ENCODE peak calls at places on chromosomes 12 and 14, in four cellular contexts. E, P, Z and X are unnamed samples.

GRCh38 chr14:104146651-104147345 is 8.4 kb downstream of the KIF26A start:
- DNase-seq in E (peak; percentile 14), P (peak; percentile 7), Z (no peak), X (no peak)

GRCh38 chr12:120620624-120621023 is 19.8 kb upstream of the CABP1 start:
- DNase-seq in E (no peak), P (no peak), Z (no peak), X (peak; percentile 85)

GRCh38 chr14:99968156-99968920 is 96.9 kb upstream of the EVL start:
- DNase-seq in E (no peak), P (no peak), Z (no peak), X (peak; percentile 62)

GRCh38 chr12:115895247-115895646 is 382.2 kb downstream of the MED13L start:
- DNase-seq in E (no peak), P (no peak), Z (no peak), X (no peak)

GRCh38 chr14:88554458-88555286 is at the start of gene PTPN21:
- DNase-seq in E (peak; percentile 85), P (peak; percentile 83), Z (peak; percentile 83), X (peak; percentile 84)

GRCh38 chr12:87116778-87117177 is 860.6 kb upstream of the MGAT4C start:
- DNase-seq in E (no peak), P (no peak), Z (no peak), X (no peak)

GRCh38 chr14:20748439-20748838 is 2.8 kb downstream of the EDDM3A start:
- DNase-seq in E (no peak), P (no peak), Z (no peak), X (no peak)

GRCh38 chr12:42086021-42086420 is 58.7 kb downstream of the GXYLT1 start:
- DNase-seq in E (no peak), P (no peak), Z (no peak), X (no peak)

GRCh38 chr12:76312314-76312713 is 35.9 kb downstream of the BBS10 start:
- DNase-seq in E (no peak), P (no peak), Z (no peak), X (no peak)

GRCh38 chr12:132064641-132065040 is 79.5 kb downstream of the DDX51 start:
- DNase-seq in E (no peak), P (no peak), Z (no peak), X (no peak)

GRCh38 chr14:60245316-60246177 is 3.5 kb upstream of the PPM1A start:
- DNase-seq in E (no peak), P (no peak), Z (no peak), X (no peak)

GRCh38 chr12:60522684-60523083 is 926.9 kb downstream of the SLC16A7 start:
- DNase-seq in E (no peak), P (no peak), Z (no peak), X (no peak)

GRCh38 chr12:57208946-57209282 is 7.7 kb upstream of the NXPH4 start:
- DNase-seq in E (peak; percentile 85), P (no peak), Z (no peak), X (no peak)

GRCh38 chr12:109888179-109889020 is 8.1 kb upstream of the GLTP start:
- DNase-seq in E (no peak), P (no peak), Z (no peak), X (peak; percentile 87)

GRCh38 chr12:65858831-65859230 is 34.5 kb downstream of the HMGA2 start:
- DNase-seq in E (no peak), P (no peak), Z (no peak), X (no peak)

GRCh38 chr12:46682148-46682547 is 143.6 kb downstream of the SLC38A4 start:
- DNase-seq in E (no peak), P (no peak), Z (no peak), X (no peak)

GRCh38 chr14:104078031-104078455 is 7.5 kb upstream of the ASPG start:
- DNase-seq in E (peak; percentile 88), P (peak; percentile 82), Z (peak; percentile 91), X (peak; percentile 92)

GRCh38 chr14:31070431-31070830 is 44.3 kb upstream of the STRN3 start:
- DNase-seq in E (no peak), P (no peak), Z (no peak), X (peak; percentile 88)

GRCh38 chr14:73491256-73491976 is 683 bp downstream of the RIOX1 start:
- DNase-seq in E (peak; percentile 64), P (peak; percentile 64), Z (peak; percentile 62), X (peak; percentile 83)

GRCh38 chr12:112901271-112901670 is 5.5 kb upstream of the OAS1 start:
- DNase-seq in E (no peak), P (no peak), Z (no peak), X (no peak)

GRCh38 chr12:82554529-82554928 is 132.2 kb upstream of the TMTC2 start:
- DNase-seq in E (no peak), P (no peak), Z (no peak), X (peak; percentile 77)

GRCh38 chr14:90905531-90905930 is 89.3 kb upstream of the TTC7B start:
- DNase-seq in E (no peak), P (no peak), Z (no peak), X (no peak)

GRCh38 chr14:60775296-60775695 is 40.7 kb downstream of the MNAT1 start:
- DNase-seq in E (no peak), P (no peak), Z (no peak), X (peak; percentile 85)

GRCh38 chr12:55830601-55831406 is 1.4 kb upstream of the DNAJC14 start:
- DNase-seq in E (peak; percentile 81), P (peak; percentile 79), Z (peak; percentile 56), X (no peak)

GRCh38 chr12:46005823-46006222 is 15.4 kb upstream of the SCAF11 start:
- DNase-seq in E (no peak), P (no peak), Z (no peak), X (no peak)

GRCh38 chr14:99936738-99937474 is 128.3 kb upstream of the EVL start:
- DNase-seq in E (no peak), P (no peak), Z (no peak), X (no peak)

GRCh38 chr12:1662761-1663439 is 28.0 kb upstream of the ADIPOR2 start:
- DNase-seq in E (peak; percentile 39), P (no peak), Z (peak; percentile 76), X (peak; percentile 43)

GRCh38 chr12:9636807-9637206 is 29.1 kb upstream of the KLRB1 start:
- DNase-seq in E (no peak), P (no peak), Z (no peak), X (no peak)